ENCODE peak calls at places on chromosomes 12 and 14, in nine cellular contexts. R is GM12864; Q is AG04450; S is fibroblast of villous mesenchyme; V is CD8-positive, alpha-beta T cell; H is A673; X is esophagus muscularis mucosa; T is uterus; I is breast epithelium. D is an unnamed sample.

GRCh38 chr12:121996945-121997612 is 24.6 kb upstream of the BCL7A start:
- DNase-seq in H (no peak), T (no peak), I (no peak), S (no peak), X (no peak), R (no peak), Q (no peak), V (no peak), D (no peak)

GRCh38 chr12:113469224-113469652 is 2.4 kb downstream of the LHX5 start:
- DNase-seq in X (no peak), I (no peak), T (no peak), V (no peak), Q (no peak), R (no peak), H (no peak), S (no peak), D (no peak)

GRCh38 chr14:64232095-64232830 is 61.9 kb downstream of the ESR2 start:
- DNase-seq in H (no peak), S (peak), X (no peak), T (no peak), I (no peak), V (no peak), R (peak), Q (peak), D (peak)

GRCh38 chr12:76711241-76711640 is 52.7 kb upstream of the ZDHHC17 start:
- DNase-seq in I (no peak), Q (no peak), H (no peak), X (no peak), V (no peak), T (no peak), S (no peak), R (no peak), D (no peak)

GRCh38 chr14:39184628-39185255 is 9.7 kb downstream of the PNN start:
- DNase-seq in X (no peak), Q (no peak), R (no peak), H (no peak), V (no peak), I (no peak), T (no peak), S (no peak), D (no peak)

GRCh38 chr14:103698380-103699260 is 16.6 kb downstream of the XRCC3 start:
- DNase-seq in I (peak), V (no peak), S (no peak), H (no peak), Q (no peak), T (no peak), R (no peak), X (no peak), D (no peak)

GRCh38 chr12:104720346-104721064 is 237.6 kb downstream of the SLC41A2 start:
- DNase-seq in V (peak), I (no peak), H (no peak), T (no peak), R (no peak), Q (peak), S (peak), X (no peak), D (peak)

GRCh38 chr12:31586703-31587102 is 4.2 kb downstream of the DENND5B start:
- DNase-seq in R (peak), I (no peak), X (no peak), S (no peak), H (no peak), Q (no peak), V (no peak), T (no peak), D (no peak)

GRCh38 chr12:1566449-1567135 is 27.8 kb downstream of the FBXL14 start:
- DNase-seq in T (no peak), R (no peak), S (no peak), V (no peak), I (no peak), X (no peak), Q (no peak), H (no peak), D (no peak)

GRCh38 chr14:97994020-97994531 is 1196.9 kb downstream of the VRK1 start:
- DNase-seq in H (no peak), X (no peak), S (no peak), Q (no peak), I (no peak), R (no peak), T (no peak), V (peak), D (no peak)

GRCh38 chr12:61367281-61367785 is 892.9 kb upstream of the USP15 start:
- DNase-seq in H (no peak), Q (no peak), T (no peak), I (no peak), X (no peak), V (no peak), R (no peak), S (no peak), D (no peak)

GRCh38 chr12:125773033-125773432 is 707.8 kb downstream of the AACS start:
- DNase-seq in H (peak), T (no peak), X (no peak), I (no peak), S (no peak), Q (no peak), V (no peak), R (peak), D (no peak)

GRCh38 chr12:13486794-13487193 is 290.3 kb downstream of the EMP1 start:
- DNase-seq in S (no peak), R (no peak), T (no peak), H (no peak), Q (no peak), X (no peak), V (no peak), I (no peak), D (no peak)

GRCh38 chr14:77406718-77407117 is 16.6 kb downstream of the NOXRED1 start:
- DNase-seq in I (no peak), S (peak), Q (no peak), X (no peak), R (no peak), H (no peak), V (no peak), T (no peak), D (no peak)

GRCh38 chr12:56565510-56566101 is 44.0 kb downstream of the RBMS2 start:
- DNase-seq in Q (peak), R (no peak), I (no peak), V (no peak), S (peak), X (no peak), T (peak), H (peak), D (peak)

GRCh38 chr14:52318829-52319604 is 4.9 kb downstream of the PTGER2 start:
- DNase-seq in I (no peak), V (no peak), T (no peak), R (no peak), S (no peak), H (no peak), X (no peak), Q (no peak), D (no peak)

GRCh38 chr12:100199347-100200136 is 1.1 kb upstream of the ACTR6 start:
- DNase-seq in X (no peak), H (peak), T (peak), V (peak), R (peak), Q (no peak), S (no peak), I (peak), D (peak)

GRCh38 chr12:48021485-48022179 is 17.4 kb upstream of the COL2A1 start:
- DNase-seq in I (no peak), X (no peak), Q (no peak), S (peak), H (no peak), V (no peak), R (no peak), T (no peak), D (no peak)

GRCh38 chr12:126033746-126034145 is 968.5 kb downstream of the AACS start:
- DNase-seq in R (no peak), X (no peak), Q (no peak), V (no peak), H (no peak), I (no peak), T (no peak), S (peak), D (no peak)

GRCh38 chr14:95818581-95818980 is 58.1 kb upstream of the TUNAR start:
- DNase-seq in Q (no peak), V (no peak), H (no peak), R (no peak), I (no peak), X (peak), T (no peak), S (no peak), D (no peak)

GRCh38 chr12:103524238-103524875 is 28.6 kb upstream of the C12orf42 start:
- DNase-seq in Q (no peak), V (no peak), T (no peak), S (no peak), H (no peak), X (no peak), I (no peak), R (no peak), D (no peak)

GRCh38 chr12:1697253-1697652 is 6.4 kb downstream of the ADIPOR2 start:
- DNase-seq in I (no peak), S (no peak), H (no peak), X (no peak), V (no peak), Q (no peak), R (no peak), T (no peak), D (no peak)

GRCh38 chr14:75905505-75905904 is 76.3 kb downstream of the TGFB3 start:
- DNase-seq in H (peak), S (peak), X (no peak), Q (no peak), R (no peak), T (peak), V (no peak), I (no peak), D (peak)

GRCh38 chr12:75703131-75703530 is 191.7 kb upstream of the KRR1 start:
- DNase-seq in H (no peak), T (no peak), V (no peak), X (no peak), Q (no peak), R (no peak), S (no peak), I (no peak), D (no peak)

GRCh38 chr12:50066402-50066801 is 9.0 kb downstream of the ASIC1 start:
- DNase-seq in H (no peak), S (peak), I (no peak), T (no peak), X (no peak), Q (peak), V (no peak), R (no peak), D (peak)

GRCh38 chr12:81257952-81258551 is 180.2 kb downstream of the ACSS3 start:
- DNase-seq in H (peak), I (no peak), V (no peak), X (no peak), Q (peak), T (no peak), R (no peak), S (peak), D (peak)

GRCh38 chr12:6226701-6227096 is 26.5 kb downstream of the CD9 start:
- DNase-seq in T (peak), S (no peak), X (no peak), V (no peak), I (no peak), R (no peak), H (peak), Q (no peak), D (peak)

GRCh38 chr12:6225630-6226001 is 25.4 kb downstream of the CD9 start:
- DNase-seq in I (no peak), T (no peak), S (no peak), R (no peak), H (no peak), X (no peak), V (no peak), Q (no peak), D (no peak)

GRCh38 chr12:6224550-6224949 is 24.4 kb downstream of the CD9 start:
- DNase-seq in X (no peak), S (no peak), H (no peak), R (no peak), T (no peak), Q (no peak), I (no peak), V (no peak), D (no peak)

GRCh38 chr12:6228535-6229223 is 28.5 kb downstream of the CD9 start:
- DNase-seq in X (no peak), H (no peak), S (peak), V (no peak), T (no peak), Q (no peak), R (no peak), I (no peak), D (no peak)

DNA sequence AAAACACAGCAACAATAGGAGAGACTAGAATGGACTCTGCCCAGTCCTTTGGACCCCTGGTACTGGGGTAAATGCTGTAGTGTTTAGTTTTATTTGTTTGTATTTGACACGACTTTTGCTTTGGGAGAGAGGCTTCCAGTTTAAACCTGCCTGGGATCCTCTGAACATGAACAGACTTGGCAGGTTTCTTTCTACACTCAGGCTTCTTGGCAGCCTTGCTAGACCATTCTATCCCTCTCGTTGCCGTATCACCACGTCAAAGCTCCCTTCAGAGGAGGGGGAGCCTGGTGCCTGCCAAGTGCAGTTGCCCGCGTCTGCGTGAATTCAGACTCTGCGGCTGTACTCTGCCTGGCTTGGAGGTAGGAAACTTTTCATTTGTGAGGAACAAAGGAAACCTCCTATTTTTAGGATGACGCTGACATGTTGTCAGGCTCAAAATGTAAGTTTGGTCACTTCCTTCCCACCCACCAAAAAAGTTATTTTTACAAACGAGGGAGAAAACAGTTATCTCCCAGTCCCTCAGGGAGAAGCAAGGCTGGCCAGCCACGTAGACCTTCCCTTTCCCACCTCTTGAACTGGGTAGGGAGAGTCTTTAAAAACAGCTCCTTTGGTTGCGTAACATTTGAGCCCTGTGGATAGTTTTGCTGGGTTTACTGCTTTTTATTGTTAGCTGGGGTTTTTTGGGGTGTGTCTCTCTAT is 26.0 kb downstream of the CD9 start:
- DNase-seq in I (no peak), R (no peak), H (no peak), T (peak), V (no peak), X (no peak), Q (no peak), S (peak), D (peak)
- H3K4me3 ChIP-seq in I (peak), R (no peak), H (no peak), T (peak), V (no peak), X (peak), Q (no peak), S (no peak), D (peak)

GRCh38 chr12:20646239-20646827 is 48.8 kb upstream of the SLCO1C1 start:
- DNase-seq in I (no peak), X (no peak), V (no peak), S (peak), Q (no peak), T (no peak), R (no peak), H (peak), D (peak)
- TF ChIP-seq CTCF in I (no peak), X (peak), V (no peak), S (peak), Q (peak), T (peak), R (peak), H (peak), D (peak)

GRCh38 chr14:99331796-99332195 is 59.8 kb upstream of the BCL11B start:
- DNase-seq in H (no peak), I (no peak), Q (no peak), S (no peak), R (no peak), V (no peak), T (no peak), X (no peak), D (no peak)
- H3K4me3 ChIP-seq in H (no peak), I (no peak), Q (no peak), S (no peak), R (no peak), V (no peak), T (no peak), X (no peak), D (no peak)

DNA sequence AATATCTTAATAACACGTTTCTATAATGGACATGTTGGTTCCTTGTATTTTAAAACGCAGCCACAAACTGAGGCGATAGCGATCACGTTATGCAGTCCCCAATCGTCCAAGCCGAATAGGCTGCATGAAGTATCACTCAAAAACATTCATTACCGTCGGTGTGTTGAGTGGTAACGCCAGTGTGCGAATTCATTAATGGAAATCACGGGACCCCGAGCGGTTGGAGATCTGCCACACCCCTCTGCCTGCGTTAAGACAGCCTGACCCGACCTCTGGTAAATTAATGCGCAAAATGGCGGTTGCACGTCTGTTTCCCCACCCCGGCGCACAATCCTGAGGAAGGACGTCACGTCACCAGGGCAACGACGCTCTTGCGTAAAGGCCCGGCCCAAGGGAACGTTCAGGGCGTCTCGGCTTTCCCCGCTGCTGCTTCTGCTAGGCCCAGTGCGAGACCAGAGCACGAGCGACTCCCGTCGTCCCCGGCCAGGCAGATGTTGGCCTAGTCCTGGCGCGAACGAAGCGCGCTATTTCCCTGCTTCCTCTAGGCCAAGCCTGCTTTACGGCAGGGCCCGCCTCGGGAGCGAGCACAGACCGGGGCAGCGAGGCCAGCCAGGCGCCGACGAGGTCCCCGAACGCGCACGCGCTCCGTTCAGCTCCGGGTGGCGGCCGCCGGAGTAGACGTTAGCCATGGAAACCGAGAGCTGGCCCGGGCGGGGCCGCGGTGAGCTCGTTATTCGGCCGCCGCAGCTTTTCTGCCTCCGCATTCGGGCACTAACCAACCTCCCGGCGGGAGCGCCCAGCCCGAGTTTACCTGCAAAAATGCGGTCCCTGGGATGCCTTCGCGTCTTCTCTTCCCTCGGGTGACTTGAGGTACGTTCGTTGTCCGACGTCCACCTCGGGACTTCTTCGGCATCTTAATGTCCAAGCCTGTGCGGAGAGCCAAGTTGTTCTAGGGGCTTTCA is at the start of gene PCNX4:
- DNase-seq in S (peak), T (peak), H (peak), R (peak), X (peak), I (peak), Q (peak), V (peak), D (peak)
- TF ChIP-seq CTCF in S (no peak), T (no peak), H (no peak), R (no peak), X (no peak), I (no peak), Q (no peak), V (no peak), D (no peak)

DNA sequence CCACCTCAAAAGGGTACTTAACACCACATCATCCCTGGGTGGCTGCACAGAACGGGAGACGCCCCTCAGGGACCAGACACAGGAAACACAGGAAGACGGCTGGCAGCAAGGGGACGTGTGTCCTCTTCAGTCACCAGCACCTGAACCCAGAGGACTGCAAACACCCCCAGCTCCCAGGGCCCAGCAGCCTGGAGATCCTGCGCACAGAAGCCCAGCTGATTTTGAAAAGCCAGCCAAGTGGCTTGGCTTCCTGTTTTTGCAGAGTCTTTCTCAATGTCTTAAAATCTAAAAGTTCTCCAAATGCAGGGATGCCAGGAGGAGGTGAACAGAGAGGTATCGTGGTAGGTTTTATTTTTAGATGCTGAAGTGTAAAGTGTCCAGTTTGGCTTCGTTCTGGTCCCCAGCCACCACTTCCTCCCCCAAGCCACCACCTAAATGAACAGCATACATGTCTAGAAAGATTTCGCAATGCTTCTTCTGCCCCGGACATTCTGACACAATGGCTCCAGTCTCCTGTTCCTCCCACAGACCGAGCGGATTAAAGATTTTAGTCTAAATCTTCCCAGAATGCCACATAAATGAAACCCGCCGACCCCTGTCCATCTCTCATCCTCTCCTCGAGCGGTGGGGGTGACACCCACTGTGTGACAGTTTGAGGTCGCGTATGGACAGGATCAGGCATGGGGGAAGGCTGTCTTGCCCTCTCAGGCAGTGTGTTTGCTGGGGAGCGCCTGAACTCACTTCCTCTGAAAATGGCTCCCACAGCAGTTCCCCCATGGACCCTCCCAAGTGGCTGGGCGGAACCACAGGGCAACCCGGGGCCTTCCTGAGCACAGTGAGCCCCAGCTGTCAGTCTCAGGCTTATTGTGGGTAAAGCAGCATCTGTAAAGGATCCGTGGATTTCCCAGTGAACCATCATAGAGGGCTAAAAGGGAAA is 41.6 kb downstream of the ITPK1 start:
- DNase-seq in S (peak), R (no peak), V (no peak), Q (no peak), X (no peak), I (no peak), H (peak), T (peak), D (peak)
- H3K4me3 ChIP-seq in S (no peak), R (no peak), V (peak), Q (no peak), X (no peak), I (peak), H (no peak), T (no peak), D (no peak)

GRCh38 chr12:53474077-53474476 is 22.2 kb downstream of the PCBP2 start:
- DNase-seq in Q (no peak), H (no peak), S (no peak), X (no peak), V (no peak), I (no peak), R (no peak), T (no peak), D (no peak)

GRCh38 chr12:53474819-53475218 is 22.9 kb downstream of the PCBP2 start:
- DNase-seq in R (no peak), T (no peak), Q (no peak), X (no peak), V (no peak), S (no peak), I (no peak), H (no peak), D (no peak)

GRCh38 chr12:53479314-53479713 is 19.9 kb downstream of the MAP3K12 start:
- DNase-seq in T (no peak), V (no peak), S (no peak), H (no peak), I (no peak), X (no peak), R (no peak), Q (no peak), D (no peak)

GRCh38 chr12:53478865-53479264 is 20.4 kb downstream of the MAP3K12 start:
- DNase-seq in V (no peak), T (no peak), I (no peak), Q (no peak), H (no peak), X (no peak), R (no peak), S (no peak), D (no peak)

GRCh38 chr12:53476769-53477209 is 22.5 kb downstream of the MAP3K12 start:
- DNase-seq in V (no peak), T (no peak), R (no peak), I (no peak), S (peak), H (peak), Q (no peak), X (no peak), D (no peak)
- TF ChIP-seq CTCF in V (no peak), T (no peak), R (peak), I (no peak), S (peak), H (peak), Q (peak), X (peak), D (peak)

DNA sequence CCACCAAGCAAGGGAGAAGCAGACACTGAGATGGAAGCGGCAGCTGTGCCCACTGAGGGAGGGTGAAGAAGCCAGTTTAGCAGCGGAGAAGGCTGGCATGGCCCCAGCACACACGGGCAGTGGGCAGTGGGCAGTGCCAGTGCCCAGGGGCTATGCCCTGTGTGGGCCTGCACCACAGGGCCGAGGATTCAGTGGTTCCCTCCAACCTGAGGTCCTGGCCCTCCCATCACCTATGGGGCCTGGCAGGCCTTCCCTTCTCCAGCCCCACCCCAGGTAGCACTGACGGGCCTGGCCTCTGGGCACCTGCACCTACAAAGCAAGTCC is 81.1 kb downstream of the ITPK1 start:
- DNase-seq in H (no peak), V (no peak), T (no peak), X (no peak), I (no peak), Q (no peak), S (no peak), R (no peak), D (no peak)
- H3K4me3 ChIP-seq in H (no peak), V (no peak), T (no peak), X (no peak), I (no peak), Q (no peak), S (no peak), R (no peak), D (no peak)